ENCODE peak calls at places on chromosome 16, in ten cellular contexts. F is fibroblast of mammary gland; W is neural progenitor cell; J is omental fat pad; A is cardiac fibroblast; N is osteoblast; M is stomach; I is CD8-positive, alpha-beta T cell; C is progenitor cell of endocrine pancreas; L is cardiac muscle cell. H is an unnamed sample.

GRCh38 chr16:82845076-82845475 is 218.3 kb downstream of the CDH13 start:
- DNase-seq in F (no peak), W (no peak), J (no peak), A (no peak), N (no peak), M (no peak), I (no peak), C (no peak), L (no peak), H (no peak)

GRCh38 chr16:81447383-81448101 is 2.9 kb downstream of the CMIP start:
- DNase-seq in F (no peak), W (peak), J (no peak), A (no peak), N (no peak), M (peak), I (no peak), C (no peak), L (no peak), H (no peak)

GRCh38 chr16:59212492-59213024 is 478.4 kb upstream of the GOT2 start:
- DNase-seq in F (no peak), W (no peak), J (no peak), A (peak), N (no peak), M (no peak), I (no peak), C (no peak), L (no peak), H (no peak)

GRCh38 chr16:56732832-56733231 is 2.9 kb downstream of the NUP93 start:
- DNase-seq in F (no peak), W (no peak), J (no peak), A (no peak), N (peak), M (no peak), I (no peak), C (no peak), L (no peak), H (peak)

GRCh38 chr16:87592018-87592712 is 10.1 kb upstream of the JPH3 start:
- DNase-seq in F (no peak), W (no peak), J (no peak), A (no peak), N (peak), M (no peak), I (no peak), C (no peak), L (no peak), H (no peak)

GRCh38 chr16:53282975-53283946 is 151.0 kb upstream of the RBL2 start:
- DNase-seq in F (peak), W (peak), J (no peak), A (peak), N (no peak), M (no peak), I (no peak), C (no peak), L (peak), H (peak)

GRCh38 chr16:87209808-87210512 is 107.2 kb downstream of the C16orf95 start:
- DNase-seq in F (no peak), W (no peak), J (no peak), A (no peak), N (no peak), M (no peak), I (no peak), C (no peak), L (no peak), H (no peak)

GRCh38 chr16:13896543-13897182 is 23.3 kb upstream of the ERCC4 start:
- DNase-seq in F (peak), W (no peak), J (no peak), A (peak), N (no peak), M (no peak), I (no peak), C (no peak), L (peak), H (no peak)

GRCh38 chr16:4987580-4988374 is 29.6 kb downstream of the SEC14L5 start:
- DNase-seq in F (no peak), W (peak), J (no peak), A (no peak), N (no peak), M (no peak), I (no peak), C (peak), L (no peak), H (no peak)

GRCh38 chr16:50244504-50245416 is 21.6 kb upstream of the ADCY7 start:
- DNase-seq in F (peak), W (peak), J (no peak), A (no peak), N (peak), M (no peak), I (no peak), C (no peak), L (no peak), H (no peak)

GRCh38 chr16:50247123-50247905 is 19.0 kb upstream of the ADCY7 start:
- DNase-seq in F (no peak), W (no peak), J (no peak), A (no peak), N (peak), M (no peak), I (no peak), C (no peak), L (no peak), H (no peak)

GRCh38 chr16:50246299-50247122 is 19.8 kb upstream of the ADCY7 start:
- DNase-seq in F (no peak), W (peak), J (no peak), A (no peak), N (peak), M (no peak), I (no peak), C (peak), L (no peak), H (peak)

GRCh38 chr16:50244140-50244503 is 22.2 kb upstream of the ADCY7 start:
- DNase-seq in F (peak), W (no peak), J (no peak), A (peak), N (peak), M (no peak), I (no peak), C (no peak), L (no peak), H (no peak)

DNA sequence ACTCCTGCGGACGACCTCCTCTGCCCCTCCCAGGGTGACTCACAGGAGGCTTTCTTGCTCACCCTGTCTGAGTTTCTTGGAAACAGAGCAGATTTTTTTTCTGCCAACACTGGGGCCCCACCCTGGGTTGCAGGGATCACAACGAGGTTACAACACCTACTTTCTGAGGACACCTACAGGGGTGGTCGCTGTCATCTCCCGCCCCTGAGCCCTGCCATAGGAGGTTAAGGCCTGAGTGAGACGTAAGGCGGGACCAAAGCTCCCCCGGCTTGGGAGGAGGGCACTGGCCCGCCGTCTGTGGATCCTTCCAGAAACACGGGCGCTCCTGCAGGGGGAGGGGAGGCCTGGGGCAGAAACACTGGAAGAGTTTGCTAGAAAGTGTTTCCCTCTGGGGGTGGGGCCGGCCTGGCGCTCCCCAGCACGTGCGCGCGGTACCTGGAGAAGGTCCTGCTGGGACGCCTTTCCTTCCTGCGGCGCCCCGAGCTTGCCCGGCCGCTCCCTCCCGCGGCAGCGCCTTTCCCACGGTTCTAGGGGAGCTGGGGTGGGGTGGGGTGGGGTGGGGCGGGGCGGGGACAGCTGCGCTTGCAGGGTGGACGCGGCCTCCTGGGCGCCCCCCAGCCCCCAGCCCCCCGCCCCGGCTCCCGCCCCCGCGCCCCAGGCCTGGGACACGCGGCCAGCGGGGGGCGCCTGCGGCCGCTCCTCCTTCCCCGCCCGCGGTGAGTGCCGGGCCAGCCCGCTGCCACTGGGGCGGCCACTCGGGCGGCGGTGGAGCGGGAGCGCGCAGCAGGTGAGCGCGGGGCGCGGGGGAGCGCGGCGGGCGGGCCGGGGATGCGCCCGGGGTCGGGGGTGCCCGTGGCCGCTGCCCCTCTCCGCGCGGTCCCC is 20.7 kb upstream of the ADCY7 start:
- DNase-seq in F (peak), W (peak), J (peak), A (peak), N (peak), M (peak), I (no peak), C (peak), L (peak), H (peak)
- TF ChIP-seq CTCF in F (no peak), W (no peak), J (no peak), A (no peak), N (no peak), M (no peak), I (no peak), C (peak), L (no peak), H (peak)

GRCh38 chr16:71552698-71553503 is 24.0 kb downstream of the TAT start:
- DNase-seq in F (no peak), W (peak), J (no peak), A (no peak), N (no peak), M (no peak), I (no peak), C (no peak), L (no peak), H (no peak)
- TF ChIP-seq CTCF in F (no peak), W (peak), J (no peak), A (no peak), N (peak), M (no peak), I (no peak), C (no peak), L (peak), H (no peak)

GRCh38 chr16:31073073-31073822 is 792 bp downstream of the ZNF668 start:
- DNase-seq in F (peak), W (peak), J (peak), A (peak), N (peak), M (peak), I (peak), C (peak), L (peak), H (peak)

GRCh38 chr16:31072540-31073072 is 1.4 kb downstream of the ZNF668 start:
- DNase-seq in F (peak), W (peak), J (no peak), A (peak), N (peak), M (no peak), I (no peak), C (no peak), L (peak), H (peak)

GRCh38 chr16:31074814-31075183 is 577 bp downstream of the ZNF646 start:
- DNase-seq in F (peak), W (no peak), J (no peak), A (no peak), N (no peak), M (no peak), I (no peak), C (no peak), L (no peak), H (no peak)

GRCh38 chr16:31073823-31074072 is 292 bp downstream of the ZNF668 start:
- DNase-seq in F (no peak), W (no peak), J (no peak), A (no peak), N (no peak), M (no peak), I (no peak), C (no peak), L (no peak), H (no peak)

DNA sequence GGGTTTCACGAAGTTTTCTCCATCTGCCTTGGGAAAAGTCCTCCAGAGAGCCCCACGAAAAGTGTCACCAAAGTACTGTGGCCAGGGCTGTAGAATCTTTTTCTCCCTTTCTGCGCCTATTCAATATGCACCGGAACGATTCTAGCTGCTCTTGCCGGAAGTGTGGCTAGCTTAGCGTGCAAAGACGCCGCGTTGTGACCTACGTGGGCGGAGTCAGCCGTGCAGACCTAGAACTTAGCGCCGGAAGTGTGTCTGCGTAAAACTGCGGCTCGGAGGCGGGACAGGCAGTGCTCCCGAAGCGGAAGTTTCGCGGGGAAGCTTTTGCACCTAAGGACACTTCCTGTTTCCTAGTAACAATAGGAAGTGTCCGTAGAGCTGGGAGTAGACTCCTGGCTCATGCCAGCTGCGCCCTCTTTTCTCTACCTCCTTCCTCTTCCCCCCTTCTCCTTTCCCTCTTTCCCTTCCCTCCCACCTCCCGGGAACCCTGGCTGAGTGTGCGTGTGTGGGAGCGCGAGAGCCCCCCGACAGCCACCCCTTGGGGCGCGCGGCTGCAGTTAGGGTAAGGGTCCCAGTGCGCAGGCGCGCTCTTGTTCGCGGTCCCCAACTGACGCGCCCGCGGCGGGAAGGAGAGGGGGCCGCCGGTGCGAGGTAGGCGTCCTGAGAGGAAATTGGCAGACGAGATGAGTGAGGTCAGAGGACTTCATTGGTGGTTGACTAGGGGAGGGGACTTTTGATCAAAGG is at the start of the genes ZNF646 and ZNF668:
- DNase-seq in F (peak), W (peak), J (peak), A (peak), N (peak), M (peak), I (peak), C (peak), L (peak), H (peak)
- TF ChIP-seq CTCF in F (no peak), W (no peak), J (no peak), A (no peak), N (no peak), M (no peak), I (no peak), C (peak), L (no peak), H (no peak)

GRCh38 chr16:84859681-84860080 is 39.9 kb downstream of the CRISPLD2 start:
- DNase-seq in F (no peak), W (no peak), J (no peak), A (no peak), N (no peak), M (no peak), I (no peak), C (no peak), L (no peak), H (no peak)
- TF ChIP-seq CTCF in F (no peak), W (no peak), J (no peak), A (no peak), N (no peak), M (no peak), I (no peak), C (no peak), L (no peak), H (no peak)

DNA sequence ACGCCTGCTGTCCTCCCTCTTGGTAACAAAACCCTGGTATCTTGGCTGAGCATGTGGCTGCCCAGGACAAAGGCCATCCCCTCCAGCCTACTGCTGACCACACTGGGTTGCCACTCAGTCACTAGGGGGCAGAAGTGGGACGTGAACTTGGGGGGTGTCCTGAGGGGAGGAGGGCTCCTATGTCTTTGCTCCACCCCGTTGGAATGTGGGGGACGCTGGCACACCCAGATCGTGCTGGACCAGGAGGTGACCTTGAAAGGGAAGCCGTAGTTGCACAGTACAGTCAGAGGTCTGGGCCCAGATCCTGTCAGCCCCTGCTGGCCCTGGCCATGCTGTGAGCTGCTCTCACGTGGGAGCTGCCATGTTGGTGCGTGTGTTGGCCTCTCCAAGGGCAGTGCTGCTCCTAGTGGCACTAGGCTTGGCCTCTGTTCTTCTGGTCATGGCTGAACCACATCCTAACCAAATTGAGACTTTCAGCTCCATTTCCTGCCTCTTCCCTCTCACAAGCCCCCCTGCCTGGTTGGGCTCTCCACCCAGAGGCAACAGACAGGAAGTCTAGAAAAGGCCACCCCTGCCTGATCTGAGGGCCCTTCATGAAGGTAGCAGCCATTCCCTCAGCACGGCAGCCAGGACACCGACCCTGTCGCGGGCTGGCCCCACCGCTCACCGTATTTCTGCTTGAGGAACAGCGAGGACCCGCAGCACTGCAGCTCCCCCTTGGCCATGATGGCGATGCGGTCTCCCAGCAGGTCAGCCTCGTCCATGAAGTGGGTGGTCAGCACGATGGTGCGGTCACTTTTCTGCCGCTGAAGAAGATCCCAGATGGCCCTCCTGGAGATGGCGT is 29.0 kb upstream of the RNPS1 start:
- DNase-seq in F (peak), W (peak), J (no peak), A (peak), N (peak), M (peak), I (no peak), C (no peak), L (peak), H (peak)
- TF ChIP-seq CTCF in F (peak), W (peak), J (no peak), A (peak), N (peak), M (peak), I (no peak), C (peak), L (peak), H (peak)

GRCh38 chr16:48999034-48999433 is 282.6 kb downstream of the CBLN1 start:
- DNase-seq in F (no peak), W (no peak), J (no peak), A (no peak), N (no peak), M (no peak), I (no peak), C (no peak), L (no peak), H (no peak)
- TF ChIP-seq CTCF in F (no peak), W (no peak), J (no peak), A (no peak), N (no peak), M (no peak), I (no peak), C (no peak), L (no peak), H (no peak)

GRCh38 chr16:49056546-49056945 is 225.1 kb downstream of the CBLN1 start:
- DNase-seq in F (no peak), W (no peak), J (no peak), A (no peak), N (no peak), M (no peak), I (no peak), C (no peak), L (no peak), H (no peak)

GRCh38 chr16:49057391-49057790 is 224.2 kb downstream of the CBLN1 start:
- DNase-seq in F (no peak), W (no peak), J (no peak), A (no peak), N (no peak), M (no peak), I (no peak), C (no peak), L (no peak), H (no peak)

GRCh38 chr16:49061315-49061714 is 220.3 kb downstream of the CBLN1 start:
- DNase-seq in F (no peak), W (no peak), J (no peak), A (no peak), N (no peak), M (no peak), I (no peak), C (no peak), L (no peak), H (no peak)

GRCh38 chr16:49055824-49056545 is 225.7 kb downstream of the CBLN1 start:
- DNase-seq in F (no peak), W (peak), J (no peak), A (no peak), N (no peak), M (no peak), I (no peak), C (no peak), L (no peak), H (no peak)

GRCh38 chr16:49058382-49058781 is 223.3 kb downstream of the CBLN1 start:
- DNase-seq in F (no peak), W (no peak), J (no peak), A (no peak), N (no peak), M (no peak), I (no peak), C (no peak), L (no peak), H (no peak)
- TF ChIP-seq CTCF in F (no peak), W (no peak), J (no peak), A (no peak), N (no peak), M (no peak), I (no peak), C (no peak), L (no peak), H (no peak)

GRCh38 chr16:89711601-89712475 is 8.9 kb downstream of the VPS9D1 start:
- DNase-seq in F (peak), W (peak), J (no peak), A (peak), N (peak), M (peak), I (peak), C (no peak), L (peak), H (peak)
- TF ChIP-seq CTCF in F (no peak), W (no peak), J (no peak), A (no peak), N (no peak), M (no peak), I (no peak), C (no peak), L (no peak), H (no peak)